ENCODE peak calls at places on chromosomes 13 and 19, in seven cellular contexts. Y is naive thymus-derived CD8-positive, alpha-beta T cell; A is stimulated activated CD4-positive, alpha-beta T cell treated with anti-CD3 and anti-CD28 coated beads, TNF-alpha, amount 100 ng/mL, for 1 hour; Q is left lung; F is anterior cingulate cortex; D is hypothalamus; E is endothelial cell of umbilical vein. S is an unnamed sample.

GRCh38 chr19:45630463-45630862 is 8.7 kb downstream of the EML2 start:
- DNase-seq in Y (no peak), A (no peak), Q (no peak), F (no peak), D (no peak), E (peak; percentile 89), S (peak; percentile 76)

GRCh38 chr13:98143157-98143553 is 261 bp downstream of the FARP1 start:
- DNase-seq in Y (no peak), A (no peak), Q (no peak), F (no peak), D (no peak), E (no peak), S (no peak)

GRCh38 chr19:8355631-8356402 is 8.1 kb upstream of the ANGPTL4 start:
- DNase-seq in Y (no peak), A (no peak), Q (peak; percentile 70), F (no peak), D (no peak), E (peak; percentile 97), S (peak; percentile 97)

GRCh38 chr13:108974686-108975085 is 345.3 kb downstream of the MYO16 start:
- DNase-seq in Y (no peak), A (no peak), Q (no peak), F (no peak), D (no peak), E (no peak), S (no peak)

GRCh38 chr19:15394426-15394825 is 14.8 kb upstream of the AKAP8 start:
- DNase-seq in Y (no peak), A (no peak), Q (no peak), F (no peak), D (no peak), E (no peak), S (no peak)

GRCh38 chr19:23795462-23795861 is 36.8 kb upstream of the ZNF681 start:
- DNase-seq in Y (no peak), A (no peak), Q (no peak), F (no peak), D (no peak), E (no peak), S (no peak)

GRCh38 chr19:40284501-40285352 is at the start of gene AKT2:
- DNase-seq in Y (peak; percentile 92), A (peak; percentile 51), Q (no peak), F (peak; percentile 61), D (peak; percentile 82), E (no peak), S (peak; percentile 11)

GRCh38 chr19:10712041-10712440 is 5.8 kb upstream of the DNM2 start:
- DNase-seq in Y (no peak), A (no peak), Q (no peak), F (no peak), D (no peak), E (no peak), S (no peak)

GRCh38 chr19:51714848-51715247 is 8.9 kb downstream of the HAS1 start:
- DNase-seq in Y (no peak), A (no peak), Q (no peak), F (no peak), D (no peak), E (no peak), S (no peak)

GRCh38 chr19:34475975-34476594 is 5.5 kb upstream of the WTIP start:
- DNase-seq in Y (no peak), A (no peak), Q (no peak), F (no peak), D (no peak), E (no peak), S (no peak)

GRCh38 chr19:17488593-17489391 is 18.5 kb downstream of the SLC27A1 start:
- DNase-seq in Y (peak; percentile 73), A (peak; percentile 27), Q (peak; percentile 89), F (no peak), D (no peak), E (peak; percentile 82), S (no peak)

GRCh38 chr19:19386373-19386869 is 19.1 kb upstream of the GATAD2A start:
- DNase-seq in Y (peak; percentile 17), A (no peak), Q (no peak), F (no peak), D (no peak), E (no peak), S (no peak)

GRCh38 chr13:30880756-30881155 is 25.3 kb upstream of the MEDAG start:
- DNase-seq in Y (no peak), A (no peak), Q (no peak), F (no peak), D (no peak), E (peak; percentile 57), S (no peak)

GRCh38 chr19:58498316-58499020 is 13.3 kb downstream of the SLC27A5 start:
- DNase-seq in Y (no peak), A (no peak), Q (no peak), F (no peak), D (no peak), E (no peak), S (no peak)

GRCh38 chr13:49240017-49240416 is 7.7 kb upstream of the CDADC1 start:
- DNase-seq in Y (peak; percentile 37), A (no peak), Q (no peak), F (no peak), D (no peak), E (peak; percentile 41), S (no peak)

GRCh38 chr19:860481-861098 is 1.1 kb downstream of the CFD start:
- DNase-seq in Y (peak; percentile 63), A (peak; percentile 19), Q (no peak), F (no peak), D (no peak), E (no peak), S (no peak)

GRCh38 chr13:113977976-113978375 is 4.1 kb upstream of the C13orf46 start:
- DNase-seq in Y (no peak), A (no peak), Q (peak; percentile 13), F (no peak), D (no peak), E (no peak), S (no peak)

GRCh38 chr19:6161271-6161850 is 25.9 kb downstream of the ACSBG2 start:
- DNase-seq in Y (peak; percentile 76), A (no peak), Q (peak; percentile 49), F (no peak), D (no peak), E (peak; percentile 7), S (no peak)

GRCh38 chr19:45087531-45087930 is 5.4 kb upstream of the PPP1R37 start:
- DNase-seq in Y (peak; percentile 46), A (no peak), Q (no peak), F (no peak), D (no peak), E (no peak), S (no peak)

GRCh38 chr19:53158119-53158656 is 665 bp downstream of the ZNF347 start:
- DNase-seq in Y (peak; percentile 5), A (no peak), Q (peak; percentile 37), F (no peak), D (peak; percentile 6), E (peak; percentile 18), S (no peak)

GRCh38 chr13:44899967-44900366 is 89.3 kb downstream of the NUFIP1 start:
- DNase-seq in Y (no peak), A (no peak), Q (no peak), F (no peak), D (no peak), E (no peak), S (no peak)

GRCh38 chr13:24133396-24133795 is 27.1 kb upstream of the SPATA13 start:
- DNase-seq in Y (no peak), A (no peak), Q (no peak), F (no peak), D (no peak), E (no peak), S (no peak)

GRCh38 chr13:110757296-110757695 is 43.8 kb downstream of the ING1 start:
- DNase-seq in Y (no peak), A (no peak), Q (no peak), F (no peak), D (no peak), E (no peak), S (no peak)

GRCh38 chr19:45107621-45108170 is 14.7 kb downstream of the PPP1R37 start:
- DNase-seq in Y (no peak), A (no peak), Q (no peak), F (no peak), D (no peak), E (no peak), S (no peak)

GRCh38 chr13:82647540-82647939 is 1234.7 kb downstream of the SLITRK1 start:
- DNase-seq in Y (no peak), A (no peak), Q (no peak), F (no peak), D (no peak), E (no peak), S (no peak)

GRCh38 chr19:42252365-42253244 is 2.3 kb downstream of the ERF start:
- DNase-seq in Y (no peak), A (no peak), Q (peak; percentile 60), F (peak; percentile 83), D (peak; percentile 53), E (no peak), S (no peak)

GRCh38 chr19:17138937-17139598 is 63.5 kb downstream of the MYO9B start:
- DNase-seq in Y (no peak), A (no peak), Q (peak; percentile 73), F (no peak), D (no peak), E (no peak), S (no peak)

GRCh38 chr19:55586976-55587668 is 6.5 kb upstream of the ZNF579 start:
- DNase-seq in Y (peak; percentile 91), A (peak; percentile 80), Q (peak; percentile 95), F (peak; percentile 84), D (peak; percentile 59), E (peak; percentile 92), S (peak; percentile 63)

GRCh38 chr19:53511357-53511756 is 26.6 kb upstream of the ZNF331 start:
- DNase-seq in Y (no peak), A (no peak), Q (no peak), F (no peak), D (no peak), E (no peak), S (no peak)

GRCh38 chr13:78910147-78910546 is 251.2 kb upstream of the OBI1 start:
- DNase-seq in Y (no peak), A (no peak), Q (no peak), F (no peak), D (no peak), E (no peak), S (no peak)

GRCh38 chr13:35695411-35695810 is 218.9 kb upstream of the MAB21L1 start:
- DNase-seq in Y (no peak), A (no peak), Q (no peak), F (no peak), D (no peak), E (no peak), S (no peak)

GRCh38 chr13:24187185-24187584 is 26.7 kb downstream of the SPATA13 start:
- DNase-seq in Y (no peak), A (no peak), Q (no peak), F (no peak), D (no peak), E (no peak), S (no peak)

GRCh38 chr13:92657565-92657964 is 569.0 kb upstream of the GPC6 start:
- DNase-seq in Y (no peak), A (no peak), Q (no peak), F (no peak), D (no peak), E (no peak), S (no peak)

S was measured in pulmonary artery endothelial cell.